ENCODE peak calls at places on chromosomes 2 and 18, in nine cellular contexts. Z, J, A, F, P, H, E, X and C are unnamed samples.

GRCh38 chr18:41906528-41907256 is 48.3 kb upstream of the PIK3C3 start:
- DNase-seq in Z (no peak), J (peak; percentile 39), A (peak; percentile 2), F (peak; percentile 42), P (peak; percentile 31), H (peak; percentile 52), E (peak; percentile 23), X (peak; percentile 35), C (no peak)

GRCh38 chr18:27666070-27666469 is 481.0 kb upstream of the CHST9 start:
- DNase-seq in Z (no peak), J (no peak), A (no peak), F (no peak), P (no peak), H (no peak), E (no peak), X (no peak), C (no peak)

GRCh38 chr18:12271376-12272235 is 17.4 kb downstream of the CIDEA start:
- DNase-seq in Z (peak; percentile 74), J (peak; percentile 91), A (peak; percentile 64), F (peak; percentile 80), P (peak; percentile 84), H (peak; percentile 83), E (no peak), X (peak; percentile 60), C (no peak)

GRCh38 chr2:126244937-126245336 is 411.0 kb upstream of the GYPC start:
- DNase-seq in Z (peak; percentile 49), J (no peak), A (peak; percentile 19), F (peak; percentile 66), P (no peak), H (peak; percentile 29), E (peak; percentile 2), X (peak; percentile 47), C (no peak)

GRCh38 chr18:39624934-39625333 is 2059.3 kb upstream of the CELF4 start:
- DNase-seq in Z (no peak), J (peak; percentile 51), A (no peak), F (no peak), P (no peak), H (no peak), E (no peak), X (peak; percentile 60), C (no peak)

GRCh38 chr18:28183418-28184078 is 6.6 kb upstream of the CDH2 start:
- DNase-seq in Z (no peak), J (no peak), A (no peak), F (no peak), P (no peak), H (no peak), E (no peak), X (no peak), C (no peak)

GRCh38 chr2:160270571-160271113 is 70.6 kb upstream of the ITGB6 start:
- DNase-seq in Z (peak; percentile 65), J (peak; percentile 54), A (no peak), F (peak; percentile 95), P (no peak), H (no peak), E (no peak), X (no peak), C (no peak)

GRCh38 chr18:36312806-36313395 is 15.4 kb downstream of the FHOD3 start:
- DNase-seq in Z (no peak), J (no peak), A (no peak), F (no peak), P (no peak), H (no peak), E (no peak), X (peak; percentile 49), C (no peak)

GRCh38 chr2:138767101-138767500 is 13.1 kb downstream of the NXPH2 start:
- DNase-seq in Z (no peak), J (no peak), A (no peak), F (peak; percentile 18), P (no peak), H (no peak), E (no peak), X (no peak), C (no peak)

GRCh38 chr2:120867290-120868231 is 131.9 kb downstream of the GLI2 start:
- DNase-seq in Z (peak; percentile 77), J (peak; percentile 91), A (no peak), F (peak; percentile 83), P (peak; percentile 80), H (no peak), E (no peak), X (peak; percentile 76), C (peak; percentile 46)

GRCh38 chr18:76131738-76132137 is 363.3 kb downstream of the ZNF516 start:
- DNase-seq in Z (no peak), J (no peak), A (no peak), F (no peak), P (no peak), H (no peak), E (no peak), X (no peak), C (no peak)